ENCODE peak calls at places on chromosomes 1 and 21, in seven cellular contexts. I, G, X, L, F, W and K are unnamed samples.

GRCh38 chr1:77031101-77031662 is 163.9 kb downstream of the ST6GALNAC5 start:
- DNase-seq in I (no peak), X (no peak), F (no peak), G (peak), W (no peak), L (peak), K (no peak)

GRCh38 chr1:201481761-201482493 is 12.9 kb upstream of the PHLDA3 start:
- DNase-seq in I (peak), F (peak), G (no peak), W (peak), X (peak), L (peak), K (peak)

GRCh38 chr1:209747580-209748262 is 8.1 kb upstream of the TRAF3IP3 start:
- DNase-seq in L (peak), F (no peak), I (peak), W (peak), X (peak), G (peak), K (peak)

GRCh38 chr1:157155658-157156057 is 17.5 kb upstream of the ETV3 start:
- DNase-seq in G (no peak), W (no peak), X (no peak), F (no peak), I (no peak), L (peak), K (no peak)

GRCh38 chr21:38956791-38957571 is 151.3 kb downstream of the ETS2 start:
- DNase-seq in F (no peak), L (peak), I (no peak), X (no peak), G (no peak), W (no peak), K (no peak)

GRCh38 chr1:27811741-27812500 is 18.7 kb upstream of the PPP1R8 start:
- DNase-seq in F (no peak), G (no peak), X (no peak), W (no peak), L (no peak), I (no peak), K (no peak)

GRCh38 chr1:212077028-212077427 is 41.5 kb downstream of the DTL start:
- DNase-seq in X (no peak), L (no peak), I (no peak), G (no peak), F (no peak), W (no peak), K (no peak)

GRCh38 chr1:53895421-53895820 is 1.4 kb downstream of the DIO1 start:
- DNase-seq in X (no peak), W (no peak), G (no peak), F (no peak), I (no peak), L (no peak), K (no peak)

GRCh38 chr1:89525169-89525855 is 683 bp downstream of the LRRC8B start:
- DNase-seq in X (peak), W (peak), L (no peak), F (peak), G (no peak), I (peak), K (no peak)

GRCh38 chr1:68542586-68542985 is 45.7 kb upstream of the DEPDC1 start:
- DNase-seq in F (no peak), W (no peak), I (no peak), G (no peak), L (no peak), X (no peak), K (no peak)

GRCh38 chr1:154866995-154867795 is 2.9 kb downstream of the KCNN3 start:
- DNase-seq in L (no peak), I (no peak), X (peak), W (no peak), G (peak), F (no peak), K (no peak)

GRCh38 chr21:41632748-41633475 is 125.0 kb upstream of the TMPRSS2 start:
- DNase-seq in F (no peak), I (no peak), W (no peak), X (no peak), L (peak), G (no peak), K (no peak)

GRCh38 chr1:66312316-66312715 is 221.6 kb upstream of the SGIP1 start:
- DNase-seq in I (no peak), W (no peak), L (no peak), X (no peak), F (no peak), G (no peak), K (no peak)

GRCh38 chr1:181714428-181714827 is 231.1 kb downstream of the CACNA1E start:
- DNase-seq in W (no peak), I (no peak), G (no peak), F (no peak), X (no peak), L (no peak), K (no peak)

GRCh38 chr1:225699336-225699735 is 46.4 kb upstream of the ENAH start:
- DNase-seq in L (no peak), F (no peak), X (no peak), W (no peak), I (no peak), G (no peak), K (no peak)

GRCh38 chr1:28456078-28456477 is 49.8 kb upstream of the RCC1 start:
- DNase-seq in W (no peak), X (no peak), I (no peak), F (no peak), L (no peak), G (peak), K (no peak)

GRCh38 chr21:46599251-46599572 is 5.7 kb downstream of the S100B start:
- DNase-seq in W (no peak), F (no peak), G (peak), X (no peak), L (peak), I (no peak), K (no peak)

GRCh38 chr1:45974541-45975269 is 157.7 kb downstream of the PIK3R3 start:
- DNase-seq in F (no peak), W (no peak), I (no peak), X (no peak), L (no peak), G (no peak), K (no peak)

GRCh38 chr21:42171091-42172053 is 47.6 kb upstream of the ABCG1 start:
- DNase-seq in W (no peak), F (no peak), I (no peak), X (no peak), G (no peak), L (no peak), K (no peak)

GRCh38 chr1:19582318-19582717 is 61.8 kb upstream of the NBL1 start:
- DNase-seq in F (peak), L (peak), W (peak), X (peak), G (no peak), I (peak), K (no peak)